ENCODE peak calls at places on chromosome 20, in eight cellular contexts. R, J, S, G, Y, F, U and W are unnamed samples.

GRCh38 chr20:5845686-5846651 is 95.8 kb downstream of the SHLD1 start:
- DNase-seq in Y (no peak), R (no peak), S (no peak), U (no peak), J (no peak), G (no peak), F (no peak), W (no peak)

GRCh38 chr20:63639093-63639860 is 12.4 kb upstream of the GMEB2 start:
- DNase-seq in U (no peak), F (no peak), J (peak; percentile 61), R (no peak), S (peak; percentile 65), G (no peak), Y (no peak), W (no peak)

GRCh38 chr20:62382306-62383198 is 4.4 kb upstream of the RPS21 start:
- DNase-seq in R (peak; percentile 88), Y (peak; percentile 86), U (peak; percentile 74), G (no peak), F (peak; percentile 93), J (peak; percentile 72), S (peak; percentile 83), W (peak; percentile 98)

GRCh38 chr20:39289831-39290230 is 327.7 kb downstream of the DHX35 start:
- DNase-seq in G (no peak), J (no peak), R (no peak), U (no peak), S (no peak), Y (no peak), F (no peak), W (no peak)

GRCh38 chr20:63735859-63736718 is at the start of gene LIME1:
- DNase-seq in R (no peak), Y (no peak), J (no peak), U (no peak), S (peak; percentile 56), G (no peak), F (no peak), W (no peak)

GRCh38 chr20:6766433-6766832 is 1.1 kb upstream of the BMP2 start:
- DNase-seq in F (no peak), R (no peak), U (no peak), Y (no peak), G (no peak), S (no peak), J (no peak), W (no peak)

GRCh38 chr20:61053487-61054277 is 198.4 kb upstream of the CDH4 start:
- DNase-seq in J (no peak), F (no peak), Y (peak; percentile 38), S (no peak), G (no peak), R (no peak), U (no peak), W (no peak)

GRCh38 chr20:10005885-10006284 is 28.9 kb upstream of the ANKEF1 start:
- DNase-seq in G (no peak), F (no peak), R (no peak), J (no peak), U (no peak), Y (peak; percentile 36), S (no peak), W (no peak)

GRCh38 chr20:62136283-62137091 is 6.7 kb downstream of the PSMA7 start:
- DNase-seq in R (no peak), G (no peak), F (peak; percentile 64), U (no peak), Y (peak; percentile 65), S (peak; percentile 80), J (peak; percentile 66), W (peak; percentile 83)

GRCh38 chr20:8721098-8721497 is 347.8 kb upstream of the PLCB4 start:
- DNase-seq in R (no peak), S (no peak), U (peak; percentile 37), G (no peak), F (peak; percentile 34), J (peak; percentile 15), Y (peak; percentile 58), W (peak; percentile 30)

GRCh38 chr20:21622097-21622496 is 83.4 kb upstream of the PAX1 start:
- DNase-seq in J (no peak), G (no peak), R (no peak), U (no peak), S (no peak), Y (no peak), F (no peak), W (peak; percentile 1)

GRCh38 chr20:36687850-36688249 is 41.9 kb upstream of the SLA2 start:
- DNase-seq in G (no peak), U (no peak), R (no peak), Y (no peak), J (no peak), S (no peak), F (no peak), W (no peak)

GRCh38 chr20:22353586-22353985 is 230.8 kb downstream of the FOXA2 start:
- DNase-seq in G (no peak), S (no peak), F (no peak), J (no peak), U (no peak), R (no peak), Y (no peak), W (no peak)

GRCh38 chr20:6819599-6819998 is 52.1 kb downstream of the BMP2 start:
- DNase-seq in J (no peak), G (no peak), U (no peak), F (peak; percentile 42), R (no peak), Y (peak; percentile 30), S (no peak), W (peak; percentile 32)

GRCh38 chr20:2773812-2774211 is 26.6 kb downstream of the CPXM1 start:
- DNase-seq in J (no peak), Y (no peak), F (no peak), G (no peak), U (no peak), S (no peak), R (no peak), W (no peak)

GRCh38 chr20:4383966-4384365 is 337.7 kb upstream of the PRND start:
- DNase-seq in J (no peak), F (no peak), R (no peak), U (no peak), S (no peak), G (no peak), Y (no peak), W (no peak)

GRCh38 chr20:23146857-23147256 is 60.7 kb upstream of the CD93 start:
- DNase-seq in S (no peak), G (no peak), J (no peak), R (no peak), Y (no peak), U (no peak), F (no peak), W (no peak)

GRCh38 chr20:17898548-17898994 is 70.0 kb downstream of the SNX5 start:
- DNase-seq in U (peak; percentile 75), J (peak; percentile 64), R (no peak), S (peak; percentile 70), G (no peak), Y (peak; percentile 84), F (peak; percentile 78), W (peak; percentile 41)

DNA sequence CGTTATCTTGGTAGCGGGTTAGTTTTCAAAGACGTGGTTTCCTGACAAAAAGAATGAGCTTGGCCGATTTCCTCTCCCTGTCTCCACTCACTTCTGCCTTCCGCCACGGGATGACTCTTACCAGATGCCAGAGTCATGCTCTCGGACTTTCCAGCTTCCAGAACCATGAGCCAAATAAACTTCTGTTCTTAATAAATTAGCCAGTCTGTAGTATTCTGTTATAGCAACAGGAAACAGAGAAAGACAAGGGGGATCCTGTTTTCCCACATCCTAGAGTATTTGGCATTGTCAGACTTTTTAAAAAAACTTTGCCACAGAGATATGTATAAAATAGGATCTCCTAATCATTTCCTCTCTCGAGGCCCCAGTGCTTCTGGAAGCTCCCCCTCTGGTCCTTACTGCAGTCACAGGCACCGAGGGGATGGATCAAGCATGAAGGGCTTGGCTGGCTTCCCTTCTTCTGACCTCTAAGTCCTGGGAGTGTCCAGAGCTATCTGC is 84.9 kb upstream of the NAA20 start:
- DNase-seq in R (no peak), J (no peak), G (no peak), U (peak; percentile 66), F (no peak), Y (no peak), S (no peak), W (no peak)
- TF ChIP-seq CTCF in R (no peak), J (no peak), G (no peak), U (no peak), F (no peak), Y (no peak), S (no peak), W (no peak)

GRCh38 chr20:33915726-33916331 is 77.9 kb upstream of the RALY start:
- DNase-seq in Y (peak; percentile 34), U (no peak), S (peak; percentile 66), R (no peak), G (no peak), J (peak; percentile 18), F (peak; percentile 84), W (peak; percentile 81)
- TF ChIP-seq CTCF in Y (peak; percentile 56), U (no peak), S (peak; percentile 62), R (peak; percentile 74), G (peak; percentile 25), J (peak; percentile 55), F (peak; percentile 60), W (peak; percentile 89)

DNA sequence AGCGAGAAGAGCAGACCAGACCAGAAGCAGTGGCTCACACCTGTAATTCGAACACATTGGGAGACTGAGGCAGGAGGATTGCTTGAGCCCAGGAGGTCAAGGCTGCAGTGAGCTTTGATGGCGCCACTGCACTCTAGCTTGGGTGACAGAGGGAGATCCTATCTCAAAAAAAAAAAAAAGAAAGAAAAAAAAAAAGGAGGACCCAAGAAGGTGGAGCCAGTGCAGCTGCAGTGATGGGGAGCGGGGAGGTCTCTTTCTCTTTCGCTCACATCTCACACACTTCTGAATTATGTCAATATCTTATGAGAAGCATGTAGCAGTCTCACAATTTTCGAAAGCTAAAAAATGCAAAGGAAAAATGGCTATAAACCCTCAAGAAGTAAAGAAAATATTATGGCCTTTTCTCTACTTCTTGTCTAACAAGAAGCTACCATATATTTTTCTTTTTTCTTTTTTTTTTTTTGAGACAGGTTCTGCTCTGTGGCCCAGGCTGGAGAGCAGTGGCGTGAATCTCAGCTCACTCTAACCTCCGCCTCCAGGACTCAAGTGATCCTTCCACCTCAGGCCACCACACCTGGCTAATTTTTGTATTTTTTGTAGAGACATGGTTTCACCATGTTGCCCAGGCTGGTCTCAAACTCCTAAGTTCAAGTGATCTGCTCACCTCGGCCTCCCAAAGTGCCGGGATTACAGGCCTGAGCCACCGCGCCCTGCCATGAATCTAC is 3.8 kb upstream of the SPO11 start:
- DNase-seq in F (no peak), R (peak; percentile 44), U (no peak), Y (no peak), S (no peak), G (no peak), J (no peak), W (no peak)
- TF ChIP-seq CTCF in F (no peak), R (no peak), U (no peak), Y (no peak), S (no peak), G (no peak), J (no peak), W (no peak)

DNA sequence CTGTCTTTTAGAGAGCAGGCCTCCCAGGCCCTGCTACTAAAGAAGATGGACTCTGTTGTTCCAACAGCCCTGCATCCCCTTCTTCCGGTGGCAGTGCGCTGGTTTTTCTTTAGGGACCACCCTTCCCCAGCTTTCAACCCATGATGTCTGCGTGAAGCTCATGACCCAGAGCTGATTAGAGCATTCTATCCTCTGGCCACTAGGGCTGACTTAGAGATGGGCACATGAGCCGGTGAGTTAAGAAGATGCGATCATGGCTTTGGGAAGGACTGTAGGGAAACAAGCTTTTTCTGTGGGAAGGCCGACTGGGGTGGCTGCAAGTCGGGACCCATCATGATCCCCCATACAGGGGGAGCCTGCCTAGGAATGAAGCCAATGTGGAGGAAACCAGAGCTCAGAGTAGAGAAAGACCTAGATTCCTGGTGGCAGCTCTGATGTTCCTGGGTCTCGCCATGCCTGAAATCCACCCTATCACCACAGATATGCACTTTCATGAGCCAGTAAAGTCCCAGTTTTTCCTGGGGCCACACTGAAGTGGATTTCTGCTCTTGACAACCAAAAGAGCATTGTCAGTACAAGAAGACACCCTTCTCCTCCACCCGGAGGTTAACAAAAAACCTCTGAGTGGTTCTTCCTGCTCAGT is 29.1 kb upstream of the STX16 start:
- DNase-seq in G (no peak), Y (no peak), F (no peak), U (no peak), R (no peak), S (no peak), J (no peak), W (no peak)
- TF ChIP-seq CTCF in G (no peak), Y (no peak), F (no peak), U (no peak), R (peak; percentile 43), S (no peak), J (no peak), W (no peak)